ENCODE peak calls at places on chromosomes 3 and 15, in nine cellular contexts. L, W, M, D, Q, R, I, Z and H are unnamed samples.

GRCh38 chr3:130895690-130896089 is 1.8 kb downstream of the ATP2C1 start:
- DNase-seq in M (no peak), W (no peak), Z (no peak), R (no peak), D (no peak), L (no peak), I (no peak), Q (no peak), H (no peak)

GRCh38 chr3:48695113-48695753 is 9.5 kb upstream of the NCKIPSD start:
- DNase-seq in M (no peak), W (peak), Z (peak), Q (no peak), L (no peak), R (no peak), D (no peak), I (peak), H (no peak)

GRCh38 chr3:47799733-47800132 is 3.2 kb upstream of the DHX30 start:
- DNase-seq in W (peak), R (no peak), Q (no peak), I (no peak), D (no peak), Z (no peak), M (no peak), L (peak), H (no peak)

GRCh38 chr15:80093854-80094418 is 34.5 kb downstream of the ZFAND6 start:
- DNase-seq in M (no peak), D (no peak), Q (no peak), Z (peak), W (peak), L (no peak), R (no peak), I (peak), H (no peak)

GRCh38 chr3:72307438-72308105 is 522.6 kb upstream of the PROK2 start:
- DNase-seq in I (no peak), M (no peak), W (no peak), R (no peak), D (no peak), Q (no peak), L (no peak), Z (no peak), H (no peak)

GRCh38 chr3:187072582-187072981 is 66.7 kb downstream of the RPL39L start:
- DNase-seq in Q (no peak), M (no peak), Z (no peak), D (no peak), L (peak), W (peak), R (no peak), I (no peak), H (no peak)

GRCh38 chr15:63391669-63392354 is 10.2 kb upstream of the CA12 start:
- DNase-seq in Q (no peak), I (no peak), R (no peak), W (no peak), D (peak), Z (no peak), M (no peak), L (no peak), H (no peak)

GRCh38 chr15:34812369-34812768 is 17.0 kb upstream of the ACTC1 start:
- DNase-seq in M (no peak), W (no peak), Q (no peak), Z (no peak), R (peak), L (no peak), I (peak), D (no peak), H (no peak)

GRCh38 chr3:106345353-106346027 is 476.7 kb upstream of the CBLB start:
- DNase-seq in R (peak), Z (no peak), M (peak), I (peak), L (no peak), D (no peak), W (no peak), Q (no peak), H (no peak)

GRCh38 chr15:75713338-75713895 is 769 bp upstream of the CSPG4 start:
- DNase-seq in M (no peak), R (no peak), Q (no peak), Z (peak), W (peak), L (no peak), I (peak), D (no peak), H (peak)

GRCh38 chr15:100721758-100722550 is 119.6 kb downstream of the ASB7 start:
- DNase-seq in R (peak), L (no peak), Z (peak), W (no peak), D (no peak), Q (no peak), I (peak), M (no peak), H (no peak)

GRCh38 chr15:64315136-64315661 is 40.8 kb downstream of the CSNK1G1 start:
- DNase-seq in Q (no peak), R (no peak), L (no peak), W (peak), Z (no peak), I (no peak), M (no peak), D (no peak), H (no peak)

GRCh38 chr3:157501863-157502262 is 1.4 kb downstream of the VEPH1 start:
- DNase-seq in I (no peak), Q (no peak), L (no peak), M (no peak), D (no peak), Z (no peak), R (no peak), W (peak), H (no peak)

GRCh38 chr3:148880681-148881080 is 15.6 kb downstream of the CPA3 start:
- DNase-seq in M (no peak), D (no peak), Q (no peak), R (no peak), W (peak), L (peak), I (no peak), Z (no peak), H (no peak)

GRCh38 chr3:100402150-100402706 is 889 bp downstream of the LNP1 start:
- DNase-seq in D (no peak), W (peak), I (peak), M (peak), Q (no peak), R (no peak), Z (no peak), L (no peak), H (peak)

GRCh38 chr3:171380711-171381435 is 79.3 kb downstream of the TNIK start:
- DNase-seq in L (no peak), D (no peak), M (peak), W (no peak), R (no peak), Z (no peak), I (no peak), Q (no peak), H (no peak)

GRCh38 chr3:125647318-125648014 is 52.2 kb upstream of the OSBPL11 start:
- DNase-seq in M (no peak), Z (no peak), D (no peak), L (no peak), R (no peak), Q (no peak), W (peak), I (no peak), H (no peak)

GRCh38 chr3:42078686-42079085 is 12.5 kb upstream of the TRAK1 start:
- DNase-seq in D (peak), L (no peak), I (peak), Z (no peak), M (no peak), W (peak), R (no peak), Q (no peak), H (no peak)

GRCh38 chr3:123700791-123701712 is 116.2 kb upstream of the HACD2 start:
- DNase-seq in Z (no peak), Q (no peak), L (no peak), W (no peak), R (no peak), D (no peak), M (no peak), I (no peak), H (no peak)

GRCh38 chr3:73294532-73294931 is 233.1 kb downstream of the EBLN2 start:
- DNase-seq in Q (no peak), I (no peak), M (no peak), W (peak), Z (no peak), L (no peak), D (no peak), R (no peak), H (no peak)

GRCh38 chr3:138234401-138235179 is 47.5 kb downstream of the ARMC8 start:
- DNase-seq in R (peak), L (peak), W (no peak), D (no peak), I (peak), Q (no peak), Z (no peak), M (no peak), H (no peak)

GRCh38 chr3:198032445-198032936 is 72.5 kb downstream of the LMLN start:
- DNase-seq in L (no peak), R (no peak), D (no peak), Z (peak), W (no peak), I (no peak), M (no peak), Q (no peak), H (no peak)

GRCh38 chr15:36658905-36659304 is 79.5 kb downstream of the CDIN1 start:
- DNase-seq in W (peak), I (no peak), D (no peak), Q (no peak), L (no peak), Z (no peak), R (no peak), M (no peak), H (no peak)

GRCh38 chr15:98398886-98399285 is 249.5 kb upstream of the IGF1R start:
- DNase-seq in Z (no peak), R (no peak), D (no peak), M (no peak), Q (no peak), L (no peak), W (no peak), I (no peak), H (no peak)

GRCh38 chr3:127792664-127793292 is 29.5 kb downstream of the MGLL start:
- DNase-seq in L (no peak), I (peak), Q (no peak), W (no peak), R (peak), D (peak), Z (peak), M (peak), H (no peak)